ENCODE peak calls at places on chromosomes 7 and 10, in eight cellular contexts. G is endothelial cell of umbilical vein, D is IMR-90, O is K562, V is HCT116, B is sigmoid colon, P is heart left ventricle, F is right lobe of liver. M is an unnamed sample. For H3K9me3, the result is how much of the 10 kb centered on the place peaks cover.

GRCh38 chr10:50470798-50471582 is 152.8 kb downstream of the SGMS1 start:
- DNase-seq in B (no peak), P (no peak), G (no peak), V (no peak), D (peak), F (no peak), O (no peak), M (no peak)

GRCh38 chr7:29275493-29275892 is 80.9 kb downstream of the CHN2 start:
- DNase-seq in F (no peak), G (no peak), P (no peak), B (no peak), V (no peak), D (no peak), O (no peak), M (no peak)

GRCh38 chr10:69629897-69630650 is at the start of gene FAM241B:
- DNase-seq in F (peak), V (peak), B (peak), O (peak), D (peak), P (peak), G (no peak), M (peak)

GRCh38 chr7:82054544-82054943 is 284.7 kb upstream of the HGF start:
- DNase-seq in B (no peak), F (no peak), O (no peak), P (no peak), V (no peak), D (peak), G (no peak), M (no peak)

GRCh38 chr7:20785211-20786048 is 1.3 kb downstream of the SP8 start:
- DNase-seq in G (no peak), V (no peak), O (no peak), P (no peak), B (no peak), F (no peak), D (no peak), M (no peak)

GRCh38 chr7:98040626-98041025 is 50.6 kb upstream of the OCM2 start:
- DNase-seq in V (no peak), F (no peak), D (no peak), O (no peak), B (no peak), G (no peak), P (no peak), M (no peak)

GRCh38 chr10:122142652-122143237 is 128.4 kb upstream of the BTBD16 start:
- DNase-seq in G (peak), P (no peak), F (no peak), B (no peak), V (no peak), O (peak), D (no peak), M (peak)

GRCh38 chr7:156680281-156680680 is 39.7 kb downstream of the RNF32 start:
- DNase-seq in G (no peak), O (no peak), D (peak), B (no peak), P (no peak), F (no peak), V (no peak), M (no peak)

GRCh38 chr10:30862486-30862885 is 169.2 kb downstream of the ZNF438 start:
- DNase-seq in V (no peak), G (no peak), O (no peak), P (no peak), B (no peak), D (peak), F (no peak), M (no peak)

DNA sequence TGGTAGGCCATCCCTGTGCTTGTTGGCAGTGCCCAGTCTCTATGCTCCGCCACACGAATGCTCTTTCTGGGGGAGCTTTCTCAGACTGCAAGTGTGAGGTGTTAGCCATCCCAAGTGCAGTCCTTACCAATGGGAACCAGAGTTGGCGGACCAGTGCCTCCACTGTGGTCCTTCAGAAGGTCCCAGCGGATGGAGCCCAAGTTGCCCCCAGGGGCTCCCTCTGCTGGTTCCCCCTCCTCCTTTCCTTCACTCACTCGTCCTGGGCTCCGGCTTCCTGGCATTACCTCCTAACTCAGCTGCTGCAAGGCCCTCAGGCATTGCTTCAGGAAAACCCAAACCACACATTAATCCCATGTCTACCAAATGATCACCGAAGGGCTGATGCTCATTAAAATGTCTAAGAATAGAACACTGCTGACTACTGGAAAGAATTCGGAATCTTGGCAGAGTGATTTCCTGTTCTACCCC is 139.8 kb downstream of the CUBN start:
- DNase-seq in O (no peak), P (no peak), F (no peak), D (no peak), B (no peak), V (no peak), G (no peak), M (no peak)
- TF ChIP-seq CTCF in O (no peak), P (no peak), F (no peak), D (no peak), B (no peak), V (no peak), G (no peak), M (no peak)

GRCh38 chr10:11319990-11320602 is 291.4 kb downstream of the USP6NL start:
- DNase-seq in V (no peak), P (no peak), D (no peak), G (no peak), B (no peak), O (no peak), F (no peak), M (no peak)
- TF ChIP-seq POLR2A in V (no peak), P (no peak), D (no peak), G (no peak), B (no peak), O (no peak), F (no peak), M (no peak)

DNA sequence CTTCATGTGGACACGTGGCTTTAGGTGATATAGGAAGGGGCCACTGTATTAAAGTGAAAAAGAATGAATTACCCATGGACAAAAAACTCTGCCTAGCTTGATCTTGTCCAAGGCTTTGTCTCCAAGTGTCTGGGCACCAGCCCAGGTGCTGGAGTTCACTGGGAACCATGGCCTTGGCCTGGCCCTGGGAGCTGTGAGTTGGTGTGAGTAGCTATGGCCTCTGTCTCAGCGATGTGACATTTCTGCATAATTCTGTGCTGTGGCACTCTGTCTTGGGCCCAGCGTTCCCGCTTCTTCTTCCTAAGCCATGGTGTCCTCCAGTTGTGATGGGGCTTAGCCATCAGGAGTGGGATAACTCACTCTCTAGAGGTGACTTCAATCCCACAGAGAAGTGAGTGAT is 119.0 kb upstream of the PPP2R2D start:
- DNase-seq in V (no peak), G (no peak), B (peak), D (no peak), O (no peak), P (no peak), F (no peak), M (no peak)
- H3K9me3 ChIP-seq in V (under half), G (under half), B (under half), D (under half), O (under half), P (under half), F (under half), M (under half)

GRCh38 chr7:151647006-151647405 is 127.3 kb upstream of the RHEB start:
- DNase-seq in O (no peak), V (no peak), D (no peak), B (no peak), P (no peak), F (no peak), G (no peak), M (no peak)
- TF ChIP-seq CTCF in O (no peak), V (no peak), D (no peak), B (no peak), P (no peak), F (no peak), G (no peak), M (no peak)

GRCh38 chr7:117873056-117873932 is at the start of gene CTTNBP2:
- DNase-seq in B (peak), G (peak), P (peak), V (peak), D (peak), O (no peak), F (peak), M (peak)
- TF ChIP-seq POLR2A in B (no peak), G (no peak), P (no peak), V (no peak), D (no peak), O (no peak), F (no peak), M (no peak)

M was measured in testis.